ENCODE peak calls at places on chromosome 7, in nine cellular contexts. One of them, this sample, is unnamed.

GRCh38 chr7:106068986-106069385 is 43.1 kb downstream of the SYPL1 start:
- DNase-seq in effector memory CD8-positive, alpha-beta T cell: no peak
- DNase-seq in T-helper 2 cell: no peak
- DNase-seq in HEK293T: no peak
- DNase-seq in OCI-M1: no peak
- DNase-seq in COR-L47: no peak
- DNase-seq in stimulated activated CD4-positive, alpha-beta T cell treated with anti-CD3 and anti-CD28 coated beads, TNF-alpha, amount 100 ng/mL, for 1 hour: no peak
- DNase-seq in RPMI7951: no peak
- DNase-seq in stimulated activated CD8-positive, alpha-beta memory T cell treated with anti-CD3 and anti-CD28 coated beads, Interleukin-2, amount 100 ng/mL, for 1 hour: no peak
- DNase-seq in this sample: no peak

GRCh38 chr7:114419441-114420107 is 5.0 kb downstream of the FOXP2 start:
- DNase-seq in stimulated activated CD4-positive, alpha-beta T cell treated with anti-CD3 and anti-CD28 coated beads, TNF-alpha, amount 100 ng/mL, for 1 hour: no peak
- DNase-seq in COR-L47: no peak
- DNase-seq in T-helper 2 cell: no peak
- DNase-seq in RPMI7951: no peak
- DNase-seq in HEK293T: no peak
- DNase-seq in effector memory CD8-positive, alpha-beta T cell: no peak
- DNase-seq in stimulated activated CD8-positive, alpha-beta memory T cell treated with anti-CD3 and anti-CD28 coated beads, Interleukin-2, amount 100 ng/mL, for 1 hour: no peak
- DNase-seq in OCI-M1: no peak
- DNase-seq in this sample: no peak

GRCh38 chr7:103626776-103627175 is 180.8 kb upstream of the SLC26A5 start:
- DNase-seq in COR-L47: no peak
- DNase-seq in RPMI7951: no peak
- DNase-seq in stimulated activated CD8-positive, alpha-beta memory T cell treated with anti-CD3 and anti-CD28 coated beads, Interleukin-2, amount 100 ng/mL, for 1 hour: no peak
- DNase-seq in effector memory CD8-positive, alpha-beta T cell: no peak
- DNase-seq in OCI-M1: no peak
- DNase-seq in HEK293T: no peak
- DNase-seq in stimulated activated CD4-positive, alpha-beta T cell treated with anti-CD3 and anti-CD28 coated beads, TNF-alpha, amount 100 ng/mL, for 1 hour: no peak
- DNase-seq in T-helper 2 cell: no peak
- DNase-seq in this sample: no peak

GRCh38 chr7:85749715-85750453 is 563.0 kb upstream of the SEMA3D start:
- DNase-seq in OCI-M1: peak
- DNase-seq in RPMI7951: no peak
- DNase-seq in stimulated activated CD8-positive, alpha-beta memory T cell treated with anti-CD3 and anti-CD28 coated beads, Interleukin-2, amount 100 ng/mL, for 1 hour: no peak
- DNase-seq in effector memory CD8-positive, alpha-beta T cell: no peak
- DNase-seq in T-helper 2 cell: no peak
- DNase-seq in stimulated activated CD4-positive, alpha-beta T cell treated with anti-CD3 and anti-CD28 coated beads, TNF-alpha, amount 100 ng/mL, for 1 hour: no peak
- DNase-seq in HEK293T: no peak
- DNase-seq in COR-L47: no peak
- DNase-seq in this sample: peak

GRCh38 chr7:538764-539685 is 19.4 kb upstream of the PDGFA start:
- DNase-seq in T-helper 2 cell: no peak
- DNase-seq in stimulated activated CD8-positive, alpha-beta memory T cell treated with anti-CD3 and anti-CD28 coated beads, Interleukin-2, amount 100 ng/mL, for 1 hour: no peak
- DNase-seq in RPMI7951: no peak
- DNase-seq in COR-L47: no peak
- DNase-seq in effector memory CD8-positive, alpha-beta T cell: no peak
- DNase-seq in OCI-M1: no peak
- DNase-seq in stimulated activated CD4-positive, alpha-beta T cell treated with anti-CD3 and anti-CD28 coated beads, TNF-alpha, amount 100 ng/mL, for 1 hour: no peak
- DNase-seq in HEK293T: no peak
- DNase-seq in this sample: no peak

GRCh38 chr7:54961391-54961790 is 57.4 kb upstream of the EGFR start:
- DNase-seq in OCI-M1: no peak
- DNase-seq in stimulated activated CD8-positive, alpha-beta memory T cell treated with anti-CD3 and anti-CD28 coated beads, Interleukin-2, amount 100 ng/mL, for 1 hour: no peak
- DNase-seq in effector memory CD8-positive, alpha-beta T cell: no peak
- DNase-seq in stimulated activated CD4-positive, alpha-beta T cell treated with anti-CD3 and anti-CD28 coated beads, TNF-alpha, amount 100 ng/mL, for 1 hour: no peak
- DNase-seq in COR-L47: no peak
- DNase-seq in T-helper 2 cell: no peak
- DNase-seq in RPMI7951: no peak
- DNase-seq in HEK293T: no peak
- DNase-seq in this sample: no peak

GRCh38 chr7:30278386-30278785 is 6.0 kb upstream of the ZNRF2 start:
- DNase-seq in effector memory CD8-positive, alpha-beta T cell: no peak
- DNase-seq in RPMI7951: no peak
- DNase-seq in HEK293T: no peak
- DNase-seq in OCI-M1: no peak
- DNase-seq in stimulated activated CD8-positive, alpha-beta memory T cell treated with anti-CD3 and anti-CD28 coated beads, Interleukin-2, amount 100 ng/mL, for 1 hour: no peak
- DNase-seq in T-helper 2 cell: no peak
- DNase-seq in stimulated activated CD4-positive, alpha-beta T cell treated with anti-CD3 and anti-CD28 coated beads, TNF-alpha, amount 100 ng/mL, for 1 hour: no peak
- DNase-seq in COR-L47: peak
- DNase-seq in this sample: no peak

GRCh38 chr7:43570688-43571365 is 12.1 kb upstream of the STK17A start:
- DNase-seq in stimulated activated CD8-positive, alpha-beta memory T cell treated with anti-CD3 and anti-CD28 coated beads, Interleukin-2, amount 100 ng/mL, for 1 hour: no peak
- DNase-seq in T-helper 2 cell: no peak
- DNase-seq in OCI-M1: no peak
- DNase-seq in effector memory CD8-positive, alpha-beta T cell: no peak
- DNase-seq in RPMI7951: peak
- DNase-seq in stimulated activated CD4-positive, alpha-beta T cell treated with anti-CD3 and anti-CD28 coated beads, TNF-alpha, amount 100 ng/mL, for 1 hour: no peak
- DNase-seq in COR-L47: no peak
- DNase-seq in HEK293T: no peak
- DNase-seq in this sample: no peak

GRCh38 chr7:27377988-27378387 is 135.4 kb downstream of the EVX1 start:
- DNase-seq in HEK293T: no peak
- DNase-seq in stimulated activated CD4-positive, alpha-beta T cell treated with anti-CD3 and anti-CD28 coated beads, TNF-alpha, amount 100 ng/mL, for 1 hour: no peak
- DNase-seq in OCI-M1: peak
- DNase-seq in T-helper 2 cell: no peak
- DNase-seq in stimulated activated CD8-positive, alpha-beta memory T cell treated with anti-CD3 and anti-CD28 coated beads, Interleukin-2, amount 100 ng/mL, for 1 hour: no peak
- DNase-seq in COR-L47: no peak
- DNase-seq in RPMI7951: no peak
- DNase-seq in effector memory CD8-positive, alpha-beta T cell: no peak
- DNase-seq in this sample: no peak

GRCh38 chr7:8303904-8304528 is 42.0 kb upstream of the ICA1 start:
- DNase-seq in COR-L47: no peak
- DNase-seq in RPMI7951: no peak
- DNase-seq in OCI-M1: no peak
- DNase-seq in stimulated activated CD8-positive, alpha-beta memory T cell treated with anti-CD3 and anti-CD28 coated beads, Interleukin-2, amount 100 ng/mL, for 1 hour: no peak
- DNase-seq in stimulated activated CD4-positive, alpha-beta T cell treated with anti-CD3 and anti-CD28 coated beads, TNF-alpha, amount 100 ng/mL, for 1 hour: no peak
- DNase-seq in HEK293T: peak
- DNase-seq in T-helper 2 cell: no peak
- DNase-seq in effector memory CD8-positive, alpha-beta T cell: no peak
- DNase-seq in this sample: no peak

GRCh38 chr7:50092579-50093411 is at the start of gene ZPBP:
- DNase-seq in stimulated activated CD4-positive, alpha-beta T cell treated with anti-CD3 and anti-CD28 coated beads, TNF-alpha, amount 100 ng/mL, for 1 hour: peak
- DNase-seq in OCI-M1: peak
- DNase-seq in T-helper 2 cell: peak
- DNase-seq in effector memory CD8-positive, alpha-beta T cell: peak
- DNase-seq in RPMI7951: peak
- DNase-seq in HEK293T: peak
- DNase-seq in stimulated activated CD8-positive, alpha-beta memory T cell treated with anti-CD3 and anti-CD28 coated beads, Interleukin-2, amount 100 ng/mL, for 1 hour: no peak
- DNase-seq in COR-L47: peak
- DNase-seq in this sample: peak

GRCh38 chr7:3338161-3338560 is 37.1 kb downstream of the SDK1 start:
- DNase-seq in stimulated activated CD8-positive, alpha-beta memory T cell treated with anti-CD3 and anti-CD28 coated beads, Interleukin-2, amount 100 ng/mL, for 1 hour: no peak
- DNase-seq in HEK293T: no peak
- DNase-seq in RPMI7951: no peak
- DNase-seq in effector memory CD8-positive, alpha-beta T cell: no peak
- DNase-seq in OCI-M1: no peak
- DNase-seq in stimulated activated CD4-positive, alpha-beta T cell treated with anti-CD3 and anti-CD28 coated beads, TNF-alpha, amount 100 ng/mL, for 1 hour: no peak
- DNase-seq in COR-L47: peak
- DNase-seq in T-helper 2 cell: no peak
- DNase-seq in this sample: no peak

GRCh38 chr7:131424219-131424822 is 96.6 kb downstream of the MKLN1 start:
- DNase-seq in stimulated activated CD8-positive, alpha-beta memory T cell treated with anti-CD3 and anti-CD28 coated beads, Interleukin-2, amount 100 ng/mL, for 1 hour: no peak
- DNase-seq in COR-L47: peak
- DNase-seq in OCI-M1: peak
- DNase-seq in stimulated activated CD4-positive, alpha-beta T cell treated with anti-CD3 and anti-CD28 coated beads, TNF-alpha, amount 100 ng/mL, for 1 hour: no peak
- DNase-seq in effector memory CD8-positive, alpha-beta T cell: no peak
- DNase-seq in HEK293T: peak
- DNase-seq in RPMI7951: peak
- DNase-seq in T-helper 2 cell: peak
- DNase-seq in this sample: peak

GRCh38 chr7:47669178-47669878 is 87.4 kb upstream of the TNS3 start:
- DNase-seq in stimulated activated CD8-positive, alpha-beta memory T cell treated with anti-CD3 and anti-CD28 coated beads, Interleukin-2, amount 100 ng/mL, for 1 hour: no peak
- DNase-seq in T-helper 2 cell: no peak
- DNase-seq in OCI-M1: peak
- DNase-seq in stimulated activated CD4-positive, alpha-beta T cell treated with anti-CD3 and anti-CD28 coated beads, TNF-alpha, amount 100 ng/mL, for 1 hour: no peak
- DNase-seq in RPMI7951: peak
- DNase-seq in effector memory CD8-positive, alpha-beta T cell: no peak
- DNase-seq in HEK293T: no peak
- DNase-seq in COR-L47: no peak
- DNase-seq in this sample: peak

GRCh38 chr7:132406039-132406438 is 170.2 kb downstream of the PLXNA4 start:
- DNase-seq in T-helper 2 cell: no peak
- DNase-seq in HEK293T: no peak
- DNase-seq in effector memory CD8-positive, alpha-beta T cell: no peak
- DNase-seq in stimulated activated CD4-positive, alpha-beta T cell treated with anti-CD3 and anti-CD28 coated beads, TNF-alpha, amount 100 ng/mL, for 1 hour: no peak
- DNase-seq in COR-L47: no peak
- DNase-seq in stimulated activated CD8-positive, alpha-beta memory T cell treated with anti-CD3 and anti-CD28 coated beads, Interleukin-2, amount 100 ng/mL, for 1 hour: no peak
- DNase-seq in RPMI7951: peak
- DNase-seq in OCI-M1: no peak
- DNase-seq in this sample: no peak

GRCh38 chr7:5638994-5639393 is 142.5 kb downstream of the RNF216 start:
- DNase-seq in HEK293T: no peak
- DNase-seq in RPMI7951: no peak
- DNase-seq in COR-L47: no peak
- DNase-seq in OCI-M1: no peak
- DNase-seq in effector memory CD8-positive, alpha-beta T cell: no peak
- DNase-seq in T-helper 2 cell: no peak
- DNase-seq in stimulated activated CD4-positive, alpha-beta T cell treated with anti-CD3 and anti-CD28 coated beads, TNF-alpha, amount 100 ng/mL, for 1 hour: no peak
- DNase-seq in stimulated activated CD8-positive, alpha-beta memory T cell treated with anti-CD3 and anti-CD28 coated beads, Interleukin-2, amount 100 ng/mL, for 1 hour: no peak
- DNase-seq in this sample: no peak

GRCh38 chr7:18086165-18087030 is 58.8 kb upstream of the PRPS1L1 start:
- DNase-seq in stimulated activated CD8-positive, alpha-beta memory T cell treated with anti-CD3 and anti-CD28 coated beads, Interleukin-2, amount 100 ng/mL, for 1 hour: no peak
- DNase-seq in effector memory CD8-positive, alpha-beta T cell: no peak
- DNase-seq in COR-L47: peak
- DNase-seq in T-helper 2 cell: no peak
- DNase-seq in RPMI7951: peak
- DNase-seq in HEK293T: peak
- DNase-seq in OCI-M1: no peak
- DNase-seq in stimulated activated CD4-positive, alpha-beta T cell treated with anti-CD3 and anti-CD28 coated beads, TNF-alpha, amount 100 ng/mL, for 1 hour: no peak
- DNase-seq in this sample: no peak

GRCh38 chr7:55254596-55255500 is 110.3 kb upstream of the LANCL2 start:
- DNase-seq in stimulated activated CD4-positive, alpha-beta T cell treated with anti-CD3 and anti-CD28 coated beads, TNF-alpha, amount 100 ng/mL, for 1 hour: peak
- DNase-seq in OCI-M1: peak
- DNase-seq in COR-L47: peak
- DNase-seq in effector memory CD8-positive, alpha-beta T cell: peak
- DNase-seq in HEK293T: peak
- DNase-seq in T-helper 2 cell: peak
- DNase-seq in stimulated activated CD8-positive, alpha-beta memory T cell treated with anti-CD3 and anti-CD28 coated beads, Interleukin-2, amount 100 ng/mL, for 1 hour: peak
- DNase-seq in RPMI7951: peak
- DNase-seq in this sample: peak

GRCh38 chr7:36984051-36984492 is 259.8 kb upstream of the AOAH start:
- DNase-seq in stimulated activated CD4-positive, alpha-beta T cell treated with anti-CD3 and anti-CD28 coated beads, TNF-alpha, amount 100 ng/mL, for 1 hour: no peak
- DNase-seq in OCI-M1: no peak
- DNase-seq in T-helper 2 cell: no peak
- DNase-seq in stimulated activated CD8-positive, alpha-beta memory T cell treated with anti-CD3 and anti-CD28 coated beads, Interleukin-2, amount 100 ng/mL, for 1 hour: no peak
- DNase-seq in effector memory CD8-positive, alpha-beta T cell: no peak
- DNase-seq in HEK293T: no peak
- DNase-seq in COR-L47: no peak
- DNase-seq in RPMI7951: no peak
- DNase-seq in this sample: no peak

GRCh38 chr7:47502240-47502877 is 79.6 kb downstream of the TNS3 start:
- DNase-seq in COR-L47: no peak
- DNase-seq in stimulated activated CD4-positive, alpha-beta T cell treated with anti-CD3 and anti-CD28 coated beads, TNF-alpha, amount 100 ng/mL, for 1 hour: no peak
- DNase-seq in T-helper 2 cell: no peak
- DNase-seq in HEK293T: no peak
- DNase-seq in stimulated activated CD8-positive, alpha-beta memory T cell treated with anti-CD3 and anti-CD28 coated beads, Interleukin-2, amount 100 ng/mL, for 1 hour: no peak
- DNase-seq in OCI-M1: no peak
- DNase-seq in effector memory CD8-positive, alpha-beta T cell: no peak
- DNase-seq in RPMI7951: peak
- DNase-seq in this sample: no peak

GRCh38 chr7:76326646-76327233 is 24.3 kb downstream of the HSPB1 start:
- DNase-seq in COR-L47: no peak
- DNase-seq in HEK293T: no peak
- DNase-seq in effector memory CD8-positive, alpha-beta T cell: no peak
- DNase-seq in T-helper 2 cell: no peak
- DNase-seq in stimulated activated CD8-positive, alpha-beta memory T cell treated with anti-CD3 and anti-CD28 coated beads, Interleukin-2, amount 100 ng/mL, for 1 hour: no peak
- DNase-seq in RPMI7951: no peak
- DNase-seq in OCI-M1: no peak
- DNase-seq in stimulated activated CD4-positive, alpha-beta T cell treated with anti-CD3 and anti-CD28 coated beads, TNF-alpha, amount 100 ng/mL, for 1 hour: no peak
- DNase-seq in this sample: no peak

GRCh38 chr7:141409911-141410329 is 141.3 kb upstream of the AGK start:
- DNase-seq in RPMI7951: no peak
- DNase-seq in HEK293T: no peak
- DNase-seq in T-helper 2 cell: no peak
- DNase-seq in OCI-M1: no peak
- DNase-seq in effector memory CD8-positive, alpha-beta T cell: no peak
- DNase-seq in stimulated activated CD4-positive, alpha-beta T cell treated with anti-CD3 and anti-CD28 coated beads, TNF-alpha, amount 100 ng/mL, for 1 hour: no peak
- DNase-seq in COR-L47: peak
- DNase-seq in stimulated activated CD8-positive, alpha-beta memory T cell treated with anti-CD3 and anti-CD28 coated beads, Interleukin-2, amount 100 ng/mL, for 1 hour: no peak
- DNase-seq in this sample: no peak

GRCh38 chr7:49789736-49790135 is 16.3 kb downstream of the VWC2 start:
- DNase-seq in T-helper 2 cell: no peak
- DNase-seq in OCI-M1: no peak
- DNase-seq in RPMI7951: no peak
- DNase-seq in COR-L47: no peak
- DNase-seq in stimulated activated CD8-positive, alpha-beta memory T cell treated with anti-CD3 and anti-CD28 coated beads, Interleukin-2, amount 100 ng/mL, for 1 hour: no peak
- DNase-seq in stimulated activated CD4-positive, alpha-beta T cell treated with anti-CD3 and anti-CD28 coated beads, TNF-alpha, amount 100 ng/mL, for 1 hour: no peak
- DNase-seq in effector memory CD8-positive, alpha-beta T cell: no peak
- DNase-seq in HEK293T: no peak
- DNase-seq in this sample: peak

GRCh38 chr7:16915405-16915804 is 33.6 kb upstream of the AGR3 start:
- DNase-seq in stimulated activated CD4-positive, alpha-beta T cell treated with anti-CD3 and anti-CD28 coated beads, TNF-alpha, amount 100 ng/mL, for 1 hour: no peak
- DNase-seq in COR-L47: no peak
- DNase-seq in OCI-M1: no peak
- DNase-seq in RPMI7951: peak
- DNase-seq in effector memory CD8-positive, alpha-beta T cell: no peak
- DNase-seq in T-helper 2 cell: peak
- DNase-seq in stimulated activated CD8-positive, alpha-beta memory T cell treated with anti-CD3 and anti-CD28 coated beads, Interleukin-2, amount 100 ng/mL, for 1 hour: no peak
- DNase-seq in HEK293T: no peak
- DNase-seq in this sample: no peak

GRCh38 chr7:156368053-156368452 is 272.5 kb upstream of the RNF32 start:
- DNase-seq in HEK293T: no peak
- DNase-seq in T-helper 2 cell: no peak
- DNase-seq in stimulated activated CD4-positive, alpha-beta T cell treated with anti-CD3 and anti-CD28 coated beads, TNF-alpha, amount 100 ng/mL, for 1 hour: no peak
- DNase-seq in OCI-M1: no peak
- DNase-seq in stimulated activated CD8-positive, alpha-beta memory T cell treated with anti-CD3 and anti-CD28 coated beads, Interleukin-2, amount 100 ng/mL, for 1 hour: no peak
- DNase-seq in RPMI7951: no peak
- DNase-seq in COR-L47: no peak
- DNase-seq in effector memory CD8-positive, alpha-beta T cell: no peak
- DNase-seq in this sample: no peak

GRCh38 chr7:868189-868486 is 8.2 kb upstream of the GET4 start:
- DNase-seq in OCI-M1: no peak
- DNase-seq in RPMI7951: no peak
- DNase-seq in COR-L47: no peak
- DNase-seq in T-helper 2 cell: no peak
- DNase-seq in effector memory CD8-positive, alpha-beta T cell: no peak
- DNase-seq in HEK293T: no peak
- DNase-seq in stimulated activated CD8-positive, alpha-beta memory T cell treated with anti-CD3 and anti-CD28 coated beads, Interleukin-2, amount 100 ng/mL, for 1 hour: no peak
- DNase-seq in stimulated activated CD4-positive, alpha-beta T cell treated with anti-CD3 and anti-CD28 coated beads, TNF-alpha, amount 100 ng/mL, for 1 hour: no peak
- DNase-seq in this sample: no peak

GRCh38 chr7:158355456-158356065 is 232.1 kb downstream of the PTPRN2 start:
- DNase-seq in HEK293T: no peak
- DNase-seq in RPMI7951: peak
- DNase-seq in COR-L47: peak
- DNase-seq in T-helper 2 cell: no peak
- DNase-seq in OCI-M1: no peak
- DNase-seq in stimulated activated CD8-positive, alpha-beta memory T cell treated with anti-CD3 and anti-CD28 coated beads, Interleukin-2, amount 100 ng/mL, for 1 hour: no peak
- DNase-seq in effector memory CD8-positive, alpha-beta T cell: no peak
- DNase-seq in stimulated activated CD4-positive, alpha-beta T cell treated with anti-CD3 and anti-CD28 coated beads, TNF-alpha, amount 100 ng/mL, for 1 hour: no peak
- DNase-seq in this sample: no peak

GRCh38 chr7:156176039-156176438 is 363.8 kb upstream of the SHH start:
- DNase-seq in COR-L47: no peak
- DNase-seq in T-helper 2 cell: no peak
- DNase-seq in RPMI7951: no peak
- DNase-seq in stimulated activated CD8-positive, alpha-beta memory T cell treated with anti-CD3 and anti-CD28 coated beads, Interleukin-2, amount 100 ng/mL, for 1 hour: no peak
- DNase-seq in stimulated activated CD4-positive, alpha-beta T cell treated with anti-CD3 and anti-CD28 coated beads, TNF-alpha, amount 100 ng/mL, for 1 hour: no peak
- DNase-seq in HEK293T: no peak
- DNase-seq in OCI-M1: no peak
- DNase-seq in effector memory CD8-positive, alpha-beta T cell: no peak
- DNase-seq in this sample: no peak

GRCh38 chr7:29386196-29386765 is 177.4 kb upstream of the PRR15 start:
- DNase-seq in COR-L47: peak
- DNase-seq in RPMI7951: no peak
- DNase-seq in T-helper 2 cell: no peak
- DNase-seq in HEK293T: no peak
- DNase-seq in stimulated activated CD4-positive, alpha-beta T cell treated with anti-CD3 and anti-CD28 coated beads, TNF-alpha, amount 100 ng/mL, for 1 hour: no peak
- DNase-seq in stimulated activated CD8-positive, alpha-beta memory T cell treated with anti-CD3 and anti-CD28 coated beads, Interleukin-2, amount 100 ng/mL, for 1 hour: no peak
- DNase-seq in OCI-M1: no peak
- DNase-seq in effector memory CD8-positive, alpha-beta T cell: no peak
- DNase-seq in this sample: no peak

GRCh38 chr7:135320277-135320676 is 86.6 kb downstream of the STRA8 start:
- DNase-seq in COR-L47: peak
- DNase-seq in effector memory CD8-positive, alpha-beta T cell: no peak
- DNase-seq in stimulated activated CD8-positive, alpha-beta memory T cell treated with anti-CD3 and anti-CD28 coated beads, Interleukin-2, amount 100 ng/mL, for 1 hour: no peak
- DNase-seq in RPMI7951: peak
- DNase-seq in stimulated activated CD4-positive, alpha-beta T cell treated with anti-CD3 and anti-CD28 coated beads, TNF-alpha, amount 100 ng/mL, for 1 hour: no peak
- DNase-seq in HEK293T: no peak
- DNase-seq in OCI-M1: no peak
- DNase-seq in T-helper 2 cell: no peak
- DNase-seq in this sample: no peak

This sample was measured in OCI-LY7.